ENCODE peak calls at places on chromosomes 16 and 17, in six cellular contexts. One of them, this sample, is unnamed.

GRCh38 chr16:3665508-3665907 is 11.0 kb downstream of the DNASE1 start:
- DNase-seq in HFF-Myc: no peak
- DNase-seq in pons: no peak
- DNase-seq in stimulated activated naive CD8-positive, alpha-beta T cell treated with anti-CD3 and anti-CD28 coated beads, Interleukin-15, Interleukin-2, amounts not matched to agents 100 U/mL and 50 U/mL, for 24 hours: no peak
- DNase-seq in nephron progenitor cell: no peak
- DNase-seq in stimulated activated CD4-positive, alpha-beta T cell treated with anti-CD3 and anti-CD28 coated beads, TNF-alpha, amount 100 ng/mL, for 48 hours: no peak
- DNase-seq in this sample: no peak

GRCh38 chr16:19167710-19168172 is 299 bp upstream of the SYT17 start:
- DNase-seq in HFF-Myc: no peak
- DNase-seq in pons: peak; percentile 58
- DNase-seq in stimulated activated naive CD8-positive, alpha-beta T cell treated with anti-CD3 and anti-CD28 coated beads, Interleukin-15, Interleukin-2, amounts not matched to agents 100 U/mL and 50 U/mL, for 24 hours: peak; percentile 63
- DNase-seq in nephron progenitor cell: peak; percentile 86
- DNase-seq in stimulated activated CD4-positive, alpha-beta T cell treated with anti-CD3 and anti-CD28 coated beads, TNF-alpha, amount 100 ng/mL, for 48 hours: peak; percentile 25
- DNase-seq in this sample: peak; percentile 89

GRCh38 chr16:87939562-87940423 is 3.5 kb upstream of the CA5A start:
- DNase-seq in HFF-Myc: no peak
- DNase-seq in pons: no peak
- DNase-seq in stimulated activated naive CD8-positive, alpha-beta T cell treated with anti-CD3 and anti-CD28 coated beads, Interleukin-15, Interleukin-2, amounts not matched to agents 100 U/mL and 50 U/mL, for 24 hours: no peak
- DNase-seq in nephron progenitor cell: no peak
- DNase-seq in stimulated activated CD4-positive, alpha-beta T cell treated with anti-CD3 and anti-CD28 coated beads, TNF-alpha, amount 100 ng/mL, for 48 hours: no peak
- DNase-seq in this sample: no peak

GRCh38 chr16:24986512-24987303 is 28.5 kb downstream of the ARHGAP17 start:
- DNase-seq in HFF-Myc: no peak
- DNase-seq in pons: peak; percentile 90
- DNase-seq in stimulated activated naive CD8-positive, alpha-beta T cell treated with anti-CD3 and anti-CD28 coated beads, Interleukin-15, Interleukin-2, amounts not matched to agents 100 U/mL and 50 U/mL, for 24 hours: no peak
- DNase-seq in nephron progenitor cell: no peak
- DNase-seq in stimulated activated CD4-positive, alpha-beta T cell treated with anti-CD3 and anti-CD28 coated beads, TNF-alpha, amount 100 ng/mL, for 48 hours: no peak
- DNase-seq in this sample: peak; percentile 17

GRCh38 chr16:23974223-23974622 is 138.4 kb downstream of the PRKCB start:
- DNase-seq in HFF-Myc: no peak
- DNase-seq in pons: no peak
- DNase-seq in stimulated activated naive CD8-positive, alpha-beta T cell treated with anti-CD3 and anti-CD28 coated beads, Interleukin-15, Interleukin-2, amounts not matched to agents 100 U/mL and 50 U/mL, for 24 hours: no peak
- DNase-seq in nephron progenitor cell: peak; percentile 67
- DNase-seq in stimulated activated CD4-positive, alpha-beta T cell treated with anti-CD3 and anti-CD28 coated beads, TNF-alpha, amount 100 ng/mL, for 48 hours: no peak
- DNase-seq in this sample: peak; percentile 17

GRCh38 chr17:47776330-47777197 is 43.5 kb downstream of the TBX21 start:
- DNase-seq in HFF-Myc: peak; percentile 27
- DNase-seq in pons: peak; percentile 36
- DNase-seq in stimulated activated naive CD8-positive, alpha-beta T cell treated with anti-CD3 and anti-CD28 coated beads, Interleukin-15, Interleukin-2, amounts not matched to agents 100 U/mL and 50 U/mL, for 24 hours: peak; percentile 29
- DNase-seq in nephron progenitor cell: peak; percentile 25
- DNase-seq in stimulated activated CD4-positive, alpha-beta T cell treated with anti-CD3 and anti-CD28 coated beads, TNF-alpha, amount 100 ng/mL, for 48 hours: peak; percentile 9
- DNase-seq in this sample: peak; percentile 24

GRCh38 chr17:78248051-78248914 is 16.9 kb downstream of the TMEM235 start:
- DNase-seq in HFF-Myc: no peak
- DNase-seq in pons: peak; percentile 59
- DNase-seq in stimulated activated naive CD8-positive, alpha-beta T cell treated with anti-CD3 and anti-CD28 coated beads, Interleukin-15, Interleukin-2, amounts not matched to agents 100 U/mL and 50 U/mL, for 24 hours: no peak
- DNase-seq in nephron progenitor cell: no peak
- DNase-seq in stimulated activated CD4-positive, alpha-beta T cell treated with anti-CD3 and anti-CD28 coated beads, TNF-alpha, amount 100 ng/mL, for 48 hours: no peak
- DNase-seq in this sample: no peak

GRCh38 chr16:89155184-89155679 is 16.3 kb upstream of the CDH15 start:
- DNase-seq in HFF-Myc: peak; percentile 39
- DNase-seq in pons: peak; percentile 18
- DNase-seq in stimulated activated naive CD8-positive, alpha-beta T cell treated with anti-CD3 and anti-CD28 coated beads, Interleukin-15, Interleukin-2, amounts not matched to agents 100 U/mL and 50 U/mL, for 24 hours: no peak
- DNase-seq in nephron progenitor cell: no peak
- DNase-seq in stimulated activated CD4-positive, alpha-beta T cell treated with anti-CD3 and anti-CD28 coated beads, TNF-alpha, amount 100 ng/mL, for 48 hours: no peak
- DNase-seq in this sample: no peak

GRCh38 chr17:63329876-63330275 is 116.2 kb downstream of the CYB561 start:
- DNase-seq in HFF-Myc: no peak
- DNase-seq in pons: no peak
- DNase-seq in stimulated activated naive CD8-positive, alpha-beta T cell treated with anti-CD3 and anti-CD28 coated beads, Interleukin-15, Interleukin-2, amounts not matched to agents 100 U/mL and 50 U/mL, for 24 hours: no peak
- DNase-seq in nephron progenitor cell: no peak
- DNase-seq in stimulated activated CD4-positive, alpha-beta T cell treated with anti-CD3 and anti-CD28 coated beads, TNF-alpha, amount 100 ng/mL, for 48 hours: no peak
- DNase-seq in this sample: no peak

GRCh38 chr16:57537596-57538234 is 1.3 kb upstream of the CCDC102A start:
- DNase-seq in HFF-Myc: no peak
- DNase-seq in pons: peak; percentile 51
- DNase-seq in stimulated activated naive CD8-positive, alpha-beta T cell treated with anti-CD3 and anti-CD28 coated beads, Interleukin-15, Interleukin-2, amounts not matched to agents 100 U/mL and 50 U/mL, for 24 hours: peak; percentile 11
- DNase-seq in nephron progenitor cell: no peak
- DNase-seq in stimulated activated CD4-positive, alpha-beta T cell treated with anti-CD3 and anti-CD28 coated beads, TNF-alpha, amount 100 ng/mL, for 48 hours: no peak
- DNase-seq in this sample: no peak

GRCh38 chr17:82914375-82914774 is 74.6 kb upstream of the ZNF750 start:
- DNase-seq in HFF-Myc: no peak
- DNase-seq in pons: no peak
- DNase-seq in stimulated activated naive CD8-positive, alpha-beta T cell treated with anti-CD3 and anti-CD28 coated beads, Interleukin-15, Interleukin-2, amounts not matched to agents 100 U/mL and 50 U/mL, for 24 hours: no peak
- DNase-seq in nephron progenitor cell: no peak
- DNase-seq in stimulated activated CD4-positive, alpha-beta T cell treated with anti-CD3 and anti-CD28 coated beads, TNF-alpha, amount 100 ng/mL, for 48 hours: no peak
- DNase-seq in this sample: no peak

GRCh38 chr17:70270554-70270953 is 101.2 kb downstream of the KCNJ2 start:
- DNase-seq in HFF-Myc: no peak
- DNase-seq in pons: no peak
- DNase-seq in stimulated activated naive CD8-positive, alpha-beta T cell treated with anti-CD3 and anti-CD28 coated beads, Interleukin-15, Interleukin-2, amounts not matched to agents 100 U/mL and 50 U/mL, for 24 hours: no peak
- DNase-seq in nephron progenitor cell: no peak
- DNase-seq in stimulated activated CD4-positive, alpha-beta T cell treated with anti-CD3 and anti-CD28 coated beads, TNF-alpha, amount 100 ng/mL, for 48 hours: no peak
- DNase-seq in this sample: no peak

GRCh38 chr17:700504-701094 is 14.0 kb downstream of the VPS53 start:
- DNase-seq in HFF-Myc: no peak
- DNase-seq in pons: peak; percentile 25
- DNase-seq in stimulated activated naive CD8-positive, alpha-beta T cell treated with anti-CD3 and anti-CD28 coated beads, Interleukin-15, Interleukin-2, amounts not matched to agents 100 U/mL and 50 U/mL, for 24 hours: no peak
- DNase-seq in nephron progenitor cell: no peak
- DNase-seq in stimulated activated CD4-positive, alpha-beta T cell treated with anti-CD3 and anti-CD28 coated beads, TNF-alpha, amount 100 ng/mL, for 48 hours: no peak
- DNase-seq in this sample: no peak

GRCh38 chr17:36144014-36144413 is 32.4 kb downstream of the TBC1D3B start:
- DNase-seq in HFF-Myc: no peak
- DNase-seq in pons: no peak
- DNase-seq in stimulated activated naive CD8-positive, alpha-beta T cell treated with anti-CD3 and anti-CD28 coated beads, Interleukin-15, Interleukin-2, amounts not matched to agents 100 U/mL and 50 U/mL, for 24 hours: no peak
- DNase-seq in nephron progenitor cell: no peak
- DNase-seq in stimulated activated CD4-positive, alpha-beta T cell treated with anti-CD3 and anti-CD28 coated beads, TNF-alpha, amount 100 ng/mL, for 48 hours: no peak
- DNase-seq in this sample: no peak

GRCh38 chr17:57068222-57068658 is 16.8 kb upstream of the AKAP1 start:
- DNase-seq in HFF-Myc: no peak
- DNase-seq in pons: no peak
- DNase-seq in stimulated activated naive CD8-positive, alpha-beta T cell treated with anti-CD3 and anti-CD28 coated beads, Interleukin-15, Interleukin-2, amounts not matched to agents 100 U/mL and 50 U/mL, for 24 hours: no peak
- DNase-seq in nephron progenitor cell: no peak
- DNase-seq in stimulated activated CD4-positive, alpha-beta T cell treated with anti-CD3 and anti-CD28 coated beads, TNF-alpha, amount 100 ng/mL, for 48 hours: no peak
- DNase-seq in this sample: no peak

GRCh38 chr17:49316889-49317288 is 45.2 kb downstream of the ZNF652 start:
- DNase-seq in HFF-Myc: no peak
- DNase-seq in pons: peak; percentile 11
- DNase-seq in stimulated activated naive CD8-positive, alpha-beta T cell treated with anti-CD3 and anti-CD28 coated beads, Interleukin-15, Interleukin-2, amounts not matched to agents 100 U/mL and 50 U/mL, for 24 hours: no peak
- DNase-seq in nephron progenitor cell: no peak
- DNase-seq in stimulated activated CD4-positive, alpha-beta T cell treated with anti-CD3 and anti-CD28 coated beads, TNF-alpha, amount 100 ng/mL, for 48 hours: no peak
- DNase-seq in this sample: no peak

GRCh38 chr17:62727916-62728672 is 80.0 kb downstream of the MARCHF10 start:
- DNase-seq in HFF-Myc: no peak
- DNase-seq in pons: no peak
- DNase-seq in stimulated activated naive CD8-positive, alpha-beta T cell treated with anti-CD3 and anti-CD28 coated beads, Interleukin-15, Interleukin-2, amounts not matched to agents 100 U/mL and 50 U/mL, for 24 hours: no peak
- DNase-seq in nephron progenitor cell: no peak
- DNase-seq in stimulated activated CD4-positive, alpha-beta T cell treated with anti-CD3 and anti-CD28 coated beads, TNF-alpha, amount 100 ng/mL, for 48 hours: no peak
- DNase-seq in this sample: peak; percentile 62

GRCh38 chr16:13896543-13897182 is 23.3 kb upstream of the ERCC4 start:
- DNase-seq in HFF-Myc: no peak
- DNase-seq in pons: no peak
- DNase-seq in stimulated activated naive CD8-positive, alpha-beta T cell treated with anti-CD3 and anti-CD28 coated beads, Interleukin-15, Interleukin-2, amounts not matched to agents 100 U/mL and 50 U/mL, for 24 hours: no peak
- DNase-seq in nephron progenitor cell: no peak
- DNase-seq in stimulated activated CD4-positive, alpha-beta T cell treated with anti-CD3 and anti-CD28 coated beads, TNF-alpha, amount 100 ng/mL, for 48 hours: no peak
- DNase-seq in this sample: peak; percentile 15

GRCh38 chr17:80485846-80486245 is 9.4 kb upstream of the NPTX1 start:
- DNase-seq in HFF-Myc: no peak
- DNase-seq in pons: no peak
- DNase-seq in stimulated activated naive CD8-positive, alpha-beta T cell treated with anti-CD3 and anti-CD28 coated beads, Interleukin-15, Interleukin-2, amounts not matched to agents 100 U/mL and 50 U/mL, for 24 hours: no peak
- DNase-seq in nephron progenitor cell: no peak
- DNase-seq in stimulated activated CD4-positive, alpha-beta T cell treated with anti-CD3 and anti-CD28 coated beads, TNF-alpha, amount 100 ng/mL, for 48 hours: no peak
- DNase-seq in this sample: peak; percentile 64

GRCh38 chr17:21382560-21383495 is 6.7 kb downstream of the KCNJ12 start:
- DNase-seq in HFF-Myc: no peak
- DNase-seq in pons: no peak
- DNase-seq in stimulated activated naive CD8-positive, alpha-beta T cell treated with anti-CD3 and anti-CD28 coated beads, Interleukin-15, Interleukin-2, amounts not matched to agents 100 U/mL and 50 U/mL, for 24 hours: no peak
- DNase-seq in nephron progenitor cell: no peak
- DNase-seq in stimulated activated CD4-positive, alpha-beta T cell treated with anti-CD3 and anti-CD28 coated beads, TNF-alpha, amount 100 ng/mL, for 48 hours: no peak
- DNase-seq in this sample: no peak

GRCh38 chr17:63960006-63960405 is 12.7 kb downstream of the SCN4A start:
- DNase-seq in HFF-Myc: no peak
- DNase-seq in pons: no peak
- DNase-seq in stimulated activated naive CD8-positive, alpha-beta T cell treated with anti-CD3 and anti-CD28 coated beads, Interleukin-15, Interleukin-2, amounts not matched to agents 100 U/mL and 50 U/mL, for 24 hours: no peak
- DNase-seq in nephron progenitor cell: no peak
- DNase-seq in stimulated activated CD4-positive, alpha-beta T cell treated with anti-CD3 and anti-CD28 coated beads, TNF-alpha, amount 100 ng/mL, for 48 hours: no peak
- DNase-seq in this sample: no peak

GRCh38 chr17:65328567-65328966 is 191.4 kb downstream of the RGS9 start:
- DNase-seq in HFF-Myc: no peak
- DNase-seq in pons: no peak
- DNase-seq in stimulated activated naive CD8-positive, alpha-beta T cell treated with anti-CD3 and anti-CD28 coated beads, Interleukin-15, Interleukin-2, amounts not matched to agents 100 U/mL and 50 U/mL, for 24 hours: no peak
- DNase-seq in nephron progenitor cell: no peak
- DNase-seq in stimulated activated CD4-positive, alpha-beta T cell treated with anti-CD3 and anti-CD28 coated beads, TNF-alpha, amount 100 ng/mL, for 48 hours: no peak
- DNase-seq in this sample: no peak

GRCh38 chr17:74759243-74759801 is 10.9 kb downstream of the NHERF1 start:
- DNase-seq in HFF-Myc: no peak
- DNase-seq in pons: no peak
- DNase-seq in stimulated activated naive CD8-positive, alpha-beta T cell treated with anti-CD3 and anti-CD28 coated beads, Interleukin-15, Interleukin-2, amounts not matched to agents 100 U/mL and 50 U/mL, for 24 hours: peak; percentile 55
- DNase-seq in nephron progenitor cell: no peak
- DNase-seq in stimulated activated CD4-positive, alpha-beta T cell treated with anti-CD3 and anti-CD28 coated beads, TNF-alpha, amount 100 ng/mL, for 48 hours: no peak
- DNase-seq in this sample: peak; percentile 69

GRCh38 chr16:66898207-66898606 is 17.9 kb downstream of the PDP2 start:
- DNase-seq in HFF-Myc: no peak
- DNase-seq in pons: no peak
- DNase-seq in stimulated activated naive CD8-positive, alpha-beta T cell treated with anti-CD3 and anti-CD28 coated beads, Interleukin-15, Interleukin-2, amounts not matched to agents 100 U/mL and 50 U/mL, for 24 hours: no peak
- DNase-seq in nephron progenitor cell: no peak
- DNase-seq in stimulated activated CD4-positive, alpha-beta T cell treated with anti-CD3 and anti-CD28 coated beads, TNF-alpha, amount 100 ng/mL, for 48 hours: no peak
- DNase-seq in this sample: no peak

GRCh38 chr16:495127-495748 is 32.3 kb upstream of the CAPN15 start:
- DNase-seq in HFF-Myc: no peak
- DNase-seq in pons: no peak
- DNase-seq in stimulated activated naive CD8-positive, alpha-beta T cell treated with anti-CD3 and anti-CD28 coated beads, Interleukin-15, Interleukin-2, amounts not matched to agents 100 U/mL and 50 U/mL, for 24 hours: peak; percentile 28
- DNase-seq in nephron progenitor cell: no peak
- DNase-seq in stimulated activated CD4-positive, alpha-beta T cell treated with anti-CD3 and anti-CD28 coated beads, TNF-alpha, amount 100 ng/mL, for 48 hours: no peak
- DNase-seq in this sample: peak; percentile 62

GRCh38 chr16:87092958-87093357 is 224.2 kb downstream of the C16orf95 start:
- DNase-seq in HFF-Myc: no peak
- DNase-seq in pons: no peak
- DNase-seq in stimulated activated naive CD8-positive, alpha-beta T cell treated with anti-CD3 and anti-CD28 coated beads, Interleukin-15, Interleukin-2, amounts not matched to agents 100 U/mL and 50 U/mL, for 24 hours: no peak
- DNase-seq in nephron progenitor cell: no peak
- DNase-seq in stimulated activated CD4-positive, alpha-beta T cell treated with anti-CD3 and anti-CD28 coated beads, TNF-alpha, amount 100 ng/mL, for 48 hours: no peak
- DNase-seq in this sample: no peak

GRCh38 chr16:54285414-54286066 is 1.0 kb downstream of the IRX3 start:
- DNase-seq in HFF-Myc: no peak
- DNase-seq in pons: no peak
- DNase-seq in stimulated activated naive CD8-positive, alpha-beta T cell treated with anti-CD3 and anti-CD28 coated beads, Interleukin-15, Interleukin-2, amounts not matched to agents 100 U/mL and 50 U/mL, for 24 hours: no peak
- DNase-seq in nephron progenitor cell: peak; percentile 49
- DNase-seq in stimulated activated CD4-positive, alpha-beta T cell treated with anti-CD3 and anti-CD28 coated beads, TNF-alpha, amount 100 ng/mL, for 48 hours: no peak
- DNase-seq in this sample: peak; percentile 46

GRCh38 chr17:63437287-63438091 is 8.6 kb downstream of the CYB561 start:
- DNase-seq in HFF-Myc: no peak
- DNase-seq in pons: no peak
- DNase-seq in stimulated activated naive CD8-positive, alpha-beta T cell treated with anti-CD3 and anti-CD28 coated beads, Interleukin-15, Interleukin-2, amounts not matched to agents 100 U/mL and 50 U/mL, for 24 hours: no peak
- DNase-seq in nephron progenitor cell: no peak
- DNase-seq in stimulated activated CD4-positive, alpha-beta T cell treated with anti-CD3 and anti-CD28 coated beads, TNF-alpha, amount 100 ng/mL, for 48 hours: no peak
- DNase-seq in this sample: no peak

GRCh38 chr17:58247511-58248363 is 9.4 kb downstream of the LPO start:
- DNase-seq in HFF-Myc: no peak
- DNase-seq in pons: no peak
- DNase-seq in stimulated activated naive CD8-positive, alpha-beta T cell treated with anti-CD3 and anti-CD28 coated beads, Interleukin-15, Interleukin-2, amounts not matched to agents 100 U/mL and 50 U/mL, for 24 hours: no peak
- DNase-seq in nephron progenitor cell: no peak
- DNase-seq in stimulated activated CD4-positive, alpha-beta T cell treated with anti-CD3 and anti-CD28 coated beads, TNF-alpha, amount 100 ng/mL, for 48 hours: no peak
- DNase-seq in this sample: no peak

GRCh38 chr17:38454528-38454927 is 26.3 kb downstream of the ARHGAP23 start:
- DNase-seq in HFF-Myc: no peak
- DNase-seq in pons: peak; percentile 96
- DNase-seq in stimulated activated naive CD8-positive, alpha-beta T cell treated with anti-CD3 and anti-CD28 coated beads, Interleukin-15, Interleukin-2, amounts not matched to agents 100 U/mL and 50 U/mL, for 24 hours: no peak
- DNase-seq in nephron progenitor cell: no peak
- DNase-seq in stimulated activated CD4-positive, alpha-beta T cell treated with anti-CD3 and anti-CD28 coated beads, TNF-alpha, amount 100 ng/mL, for 48 hours: no peak
- DNase-seq in this sample: peak; percentile 67

GRCh38 chr17:55056530-55056929 is 88.0 kb downstream of the STXBP4 start:
- DNase-seq in HFF-Myc: no peak
- DNase-seq in pons: no peak
- DNase-seq in stimulated activated naive CD8-positive, alpha-beta T cell treated with anti-CD3 and anti-CD28 coated beads, Interleukin-15, Interleukin-2, amounts not matched to agents 100 U/mL and 50 U/mL, for 24 hours: no peak
- DNase-seq in nephron progenitor cell: no peak
- DNase-seq in stimulated activated CD4-positive, alpha-beta T cell treated with anti-CD3 and anti-CD28 coated beads, TNF-alpha, amount 100 ng/mL, for 48 hours: no peak
- DNase-seq in this sample: peak; percentile 93

GRCh38 chr17:4858068-4858879 is 25.1 kb downstream of the MINK1 start:
- DNase-seq in HFF-Myc: no peak
- DNase-seq in pons: peak; percentile 97
- DNase-seq in stimulated activated naive CD8-positive, alpha-beta T cell treated with anti-CD3 and anti-CD28 coated beads, Interleukin-15, Interleukin-2, amounts not matched to agents 100 U/mL and 50 U/mL, for 24 hours: no peak
- DNase-seq in nephron progenitor cell: no peak
- DNase-seq in stimulated activated CD4-positive, alpha-beta T cell treated with anti-CD3 and anti-CD28 coated beads, TNF-alpha, amount 100 ng/mL, for 48 hours: no peak
- DNase-seq in this sample: peak; percentile 56

GRCh38 chr17:50111687-50112655 is 16.8 kb downstream of the PDK2 start:
- DNase-seq in HFF-Myc: no peak
- DNase-seq in pons: no peak
- DNase-seq in stimulated activated naive CD8-positive, alpha-beta T cell treated with anti-CD3 and anti-CD28 coated beads, Interleukin-15, Interleukin-2, amounts not matched to agents 100 U/mL and 50 U/mL, for 24 hours: no peak
- DNase-seq in nephron progenitor cell: peak; percentile 55
- DNase-seq in stimulated activated CD4-positive, alpha-beta T cell treated with anti-CD3 and anti-CD28 coated beads, TNF-alpha, amount 100 ng/mL, for 48 hours: no peak
- DNase-seq in this sample: no peak

GRCh38 chr17:50630524-50631194 is 4.0 kb upstream of the ABCC3 start:
- DNase-seq in HFF-Myc: no peak
- DNase-seq in pons: no peak
- DNase-seq in stimulated activated naive CD8-positive, alpha-beta T cell treated with anti-CD3 and anti-CD28 coated beads, Interleukin-15, Interleukin-2, amounts not matched to agents 100 U/mL and 50 U/mL, for 24 hours: peak; percentile 70
- DNase-seq in nephron progenitor cell: peak; percentile 60
- DNase-seq in stimulated activated CD4-positive, alpha-beta T cell treated with anti-CD3 and anti-CD28 coated beads, TNF-alpha, amount 100 ng/mL, for 48 hours: peak; percentile 27
- DNase-seq in this sample: peak; percentile 40

GRCh38 chr16:70805380-70805779 is 4.4 kb upstream of the VAC14 start:
- DNase-seq in HFF-Myc: no peak
- DNase-seq in pons: no peak
- DNase-seq in stimulated activated naive CD8-positive, alpha-beta T cell treated with anti-CD3 and anti-CD28 coated beads, Interleukin-15, Interleukin-2, amounts not matched to agents 100 U/mL and 50 U/mL, for 24 hours: no peak
- DNase-seq in nephron progenitor cell: no peak
- DNase-seq in stimulated activated CD4-positive, alpha-beta T cell treated with anti-CD3 and anti-CD28 coated beads, TNF-alpha, amount 100 ng/mL, for 48 hours: no peak
- DNase-seq in this sample: no peak

GRCh38 chr16:87600246-87600645 is 2.1 kb upstream of the JPH3 start:
- DNase-seq in HFF-Myc: no peak
- DNase-seq in pons: no peak
- DNase-seq in stimulated activated naive CD8-positive, alpha-beta T cell treated with anti-CD3 and anti-CD28 coated beads, Interleukin-15, Interleukin-2, amounts not matched to agents 100 U/mL and 50 U/mL, for 24 hours: no peak
- DNase-seq in nephron progenitor cell: no peak
- DNase-seq in stimulated activated CD4-positive, alpha-beta T cell treated with anti-CD3 and anti-CD28 coated beads, TNF-alpha, amount 100 ng/mL, for 48 hours: no peak
- DNase-seq in this sample: no peak

GRCh38 chr17:80346498-80347275 is 68.3 kb upstream of the ENDOV start:
- DNase-seq in HFF-Myc: no peak
- DNase-seq in pons: no peak
- DNase-seq in stimulated activated naive CD8-positive, alpha-beta T cell treated with anti-CD3 and anti-CD28 coated beads, Interleukin-15, Interleukin-2, amounts not matched to agents 100 U/mL and 50 U/mL, for 24 hours: no peak
- DNase-seq in nephron progenitor cell: no peak
- DNase-seq in stimulated activated CD4-positive, alpha-beta T cell treated with anti-CD3 and anti-CD28 coated beads, TNF-alpha, amount 100 ng/mL, for 48 hours: no peak
- DNase-seq in this sample: no peak

GRCh38 chr17:2090804-2091534 is 36.1 kb downstream of the HIC1 start:
- DNase-seq in HFF-Myc: peak; percentile 91
- DNase-seq in pons: no peak
- DNase-seq in stimulated activated naive CD8-positive, alpha-beta T cell treated with anti-CD3 and anti-CD28 coated beads, Interleukin-15, Interleukin-2, amounts not matched to agents 100 U/mL and 50 U/mL, for 24 hours: no peak
- DNase-seq in nephron progenitor cell: peak; percentile 53
- DNase-seq in stimulated activated CD4-positive, alpha-beta T cell treated with anti-CD3 and anti-CD28 coated beads, TNF-alpha, amount 100 ng/mL, for 48 hours: no peak
- DNase-seq in this sample: peak; percentile 34

GRCh38 chr17:47265983-47266541 is 12.4 kb downstream of the ITGB3 start:
- DNase-seq in HFF-Myc: no peak
- DNase-seq in pons: no peak
- DNase-seq in stimulated activated naive CD8-positive, alpha-beta T cell treated with anti-CD3 and anti-CD28 coated beads, Interleukin-15, Interleukin-2, amounts not matched to agents 100 U/mL and 50 U/mL, for 24 hours: no peak
- DNase-seq in nephron progenitor cell: no peak
- DNase-seq in stimulated activated CD4-positive, alpha-beta T cell treated with anti-CD3 and anti-CD28 coated beads, TNF-alpha, amount 100 ng/mL, for 48 hours: no peak
- DNase-seq in this sample: no peak